ENCODE peak calls at places on chromosomes 12 and 14, in five cellular contexts. H is IMR-90, K is H9, I is mesenchymal stem cell, V is trophoblast cell. R is an unnamed sample.
A peak's percentile ranks its signal among the peaks of the same experiment; 100 is the strongest.

GRCh38 chr12:89547116-89547515 is 21.3 kb upstream of the POC1B start:
- DNase-seq in I (no peak), V (no peak), K (no peak), H (no peak), R (no peak)

GRCh38 chr12:29287622-29288021 is 93.3 kb downstream of the ERGIC2 start:
- DNase-seq in K (no peak), H (no peak), V (no peak), I (no peak), R (peak; percentile 2)

GRCh38 chr14:70934084-70934483 is 26.8 kb downstream of the PCNX1 start:
- DNase-seq in I (no peak), V (peak; percentile 25), K (no peak), H (peak; percentile 20), R (no peak)

GRCh38 chr12:77615331-77615730 is 215.4 kb upstream of the NAV3 start:
- DNase-seq in H (no peak), V (no peak), K (peak; percentile 35), I (no peak), R (no peak)

GRCh38 chr12:105355752-105356151 is 25.3 kb downstream of the C12orf75 start:
- DNase-seq in V (no peak), H (peak; percentile 72), I (peak; percentile 41), K (no peak), R (no peak)

GRCh38 chr12:93536111-93536765 is 36.2 kb upstream of the SOCS2 start:
- DNase-seq in K (no peak), H (no peak), I (no peak), V (no peak), R (no peak)

GRCh38 chr12:106145539-106146447 is 7.0 kb upstream of the NUAK1 start:
- DNase-seq in I (no peak), H (no peak), K (peak; percentile 27), V (no peak), R (no peak)

GRCh38 chr14:76371066-76371465 is 4.9 kb upstream of the ESRRB start:
- DNase-seq in I (no peak), K (no peak), H (no peak), V (no peak), R (no peak)

GRCh38 chr14:94769413-94770250 is at the start of gene GSC:
- DNase-seq in I (peak; percentile 16), K (peak; percentile 83), V (peak; percentile 15), H (peak; percentile 5), R (no peak)

GRCh38 chr12:116924558-116925453 is 14.1 kb downstream of the FBXW8 start:
- DNase-seq in K (peak; percentile 45), I (peak; percentile 68), H (peak; percentile 91), V (peak; percentile 56), R (no peak)

GRCh38 chr14:104514156-104514848 is 65.3 kb upstream of the C14orf180 start:
- DNase-seq in V (no peak), I (no peak), H (no peak), K (peak; percentile 15), R (no peak)

GRCh38 chr12:92408072-92408900 is 262.6 kb upstream of the BTG1 start:
- DNase-seq in V (peak; percentile 60), I (no peak), K (peak; percentile 69), H (no peak), R (no peak)

GRCh38 chr12:45726594-45727300 is 2.8 kb upstream of the ARID2 start:
- DNase-seq in K (peak; percentile 48), H (peak; percentile 21), V (peak; percentile 55), I (peak; percentile 59), R (no peak)

GRCh38 chr12:111748867-111749266 is 17.9 kb upstream of the ALDH2 start:
- DNase-seq in H (no peak), I (no peak), K (no peak), V (no peak), R (no peak)

GRCh38 chr14:95132732-95133131 is 24.6 kb downstream of the DICER1 start:
- DNase-seq in K (no peak), V (no peak), I (peak; percentile 54), H (peak; percentile 85), R (no peak)

GRCh38 chr12:6020930-6021329 is 75.9 kb upstream of the ANO2 start:
- DNase-seq in H (no peak), I (no peak), K (no peak), V (peak; percentile 50), R (no peak)

GRCh38 chr12:103301642-103302620 is 193.8 kb downstream of the C12orf42 start:
- DNase-seq in H (no peak), V (no peak), K (peak; percentile 92), I (no peak), R (peak; percentile 47)

GRCh38 chr12:92146865-92147264 is 1.2 kb upstream of the BTG1 start:
- DNase-seq in K (no peak), V (no peak), I (peak; percentile 23), H (no peak), R (no peak)

GRCh38 chr14:103185051-103186027 is 62.1 kb downstream of the TNFAIP2 start:
- DNase-seq in I (peak; percentile 56), K (no peak), V (peak; percentile 86), H (peak; percentile 38), R (peak; percentile 51)

GRCh38 chr12:108315486-108316105 is 23.5 kb downstream of the CMKLR1 start:
- DNase-seq in V (no peak), I (no peak), K (no peak), H (no peak), R (no peak)
- H3K14ac ChIP-seq in V (no peak overlapping the region), I (no peak overlapping the region), K (peak overlapping the region; percentile 11), H (no peak overlapping the region), R (no peak overlapping the region)

GRCh38 chr14:90400904-90401561 is 4.2 kb downstream of the CALM1 start:
- DNase-seq in V (no peak), I (no peak), K (no peak), H (no peak), R (no peak)
- H3K4me2 ChIP-seq in V (no peak overlapping the region), I (no peak overlapping the region), K (no peak overlapping the region), H (no peak overlapping the region), R (no peak overlapping the region)

GRCh38 chr14:44700694-44701093 is 193.6 kb upstream of the FSCB start:
- DNase-seq in I (no peak), H (no peak), K (no peak), V (no peak), R (no peak)
- H3K14ac ChIP-seq in I (no peak overlapping the region), H (no peak overlapping the region), K (no peak overlapping the region), V (no peak overlapping the region), R (no peak overlapping the region)

DNA sequence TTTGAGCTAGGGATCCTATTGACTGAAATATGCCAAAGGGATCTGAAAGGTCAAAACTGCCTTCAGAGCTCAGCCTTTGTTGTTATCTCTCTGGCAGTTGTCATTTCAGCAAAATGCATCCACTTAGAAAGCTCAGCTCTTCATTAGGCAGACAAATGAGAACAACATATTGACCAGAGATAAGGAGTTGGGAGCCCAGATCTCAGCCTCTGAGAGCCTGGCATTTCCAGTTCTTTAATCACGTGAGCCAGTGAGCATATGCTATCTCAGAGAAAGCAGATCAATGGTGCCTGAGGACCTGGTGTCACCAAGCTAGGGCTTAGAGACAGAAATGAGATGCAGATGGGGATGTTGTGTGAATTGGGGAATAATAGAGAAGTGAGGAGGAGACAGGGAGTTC is 101.1 kb downstream of the DAD1 start:
- DNase-seq in H (no peak), V (no peak), K (no peak), I (no peak), R (no peak)
- H3K4me2 ChIP-seq in H (no peak overlapping the region), V (no peak overlapping the region), K (no peak overlapping the region), I (no peak overlapping the region), R (no peak overlapping the region)

GRCh38 chr12:51828951-51829581 is 19.5 kb downstream of the FIGNL2 start:
- DNase-seq in V (no peak), K (peak; percentile 64), H (no peak), I (no peak), R (no peak)

GRCh38 chr12:51825216-51825615 is 23.3 kb downstream of the FIGNL2 start:
- DNase-seq in K (no peak), H (no peak), V (no peak), I (no peak), R (no peak)

GRCh38 chr12:51827925-51828818 is 20.3 kb downstream of the FIGNL2 start:
- DNase-seq in I (no peak), K (no peak), H (peak; percentile 64), V (no peak), R (no peak)

GRCh38 chr12:51829641-51830040 is 18.9 kb downstream of the FIGNL2 start:
- DNase-seq in V (no peak), H (no peak), I (no peak), K (no peak), R (no peak)

DNA sequence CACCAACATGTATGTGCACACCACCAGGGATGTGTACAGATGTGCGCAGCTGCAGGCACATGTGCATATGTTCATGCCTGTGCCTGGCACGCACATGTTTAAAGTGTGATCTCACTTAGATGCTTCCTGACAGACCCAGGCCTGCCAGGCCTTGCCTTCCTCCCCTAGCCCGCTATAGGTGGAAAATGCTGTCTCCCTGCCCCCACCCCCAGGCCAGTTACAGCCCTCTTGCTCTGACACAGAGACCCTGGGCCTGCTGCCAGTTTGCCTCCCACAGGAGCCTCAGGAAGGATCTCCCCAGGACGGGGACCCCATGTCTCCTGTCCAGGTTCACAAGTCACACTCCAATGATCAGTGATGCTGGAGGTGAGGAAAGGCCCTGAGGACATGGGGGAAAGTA is 21.6 kb downstream of the FIGNL2 start:
- DNase-seq in V (no peak), H (no peak), I (no peak), K (no peak), R (no peak)
- H3K14ac ChIP-seq in V (peak overlapping the region; percentile 1), H (no peak overlapping the region), I (no peak overlapping the region), K (no peak overlapping the region), R (no peak overlapping the region)